ENCODE peak calls at places on chromosomes 16 and 17, in nine cellular contexts. One of them, this sample, is unnamed.

GRCh38 chr17:63983326-63983725 is 10.6 kb upstream of the SCN4A start:
- DNase-seq in NCI-H1930: no peak
- DNase-seq in mucosa of descending colon: no peak
- DNase-seq in activated CD4-positive, alpha-beta T cell treated with anti-CD3 and anti-CD28 coated beads, Interleukin-2, amount 50 U/mL, for 4 hours: no peak
- DNase-seq in uterus: no peak
- DNase-seq in endothelial cell: no peak
- DNase-seq in mucosa of gallbladder: no peak
- DNase-seq in activated CD8-positive, alpha-beta memory T cell treated with anti-CD3 and anti-CD28 coated beads for 1 hour: no peak
- DNase-seq in choroid plexus epithelial cell: no peak
- DNase-seq in this sample: no peak

GRCh38 chr16:7835032-7835431 is 502.4 kb downstream of the RBFOX1 start:
- DNase-seq in NCI-H1930: no peak
- DNase-seq in mucosa of descending colon: no peak
- DNase-seq in activated CD4-positive, alpha-beta T cell treated with anti-CD3 and anti-CD28 coated beads, Interleukin-2, amount 50 U/mL, for 4 hours: no peak
- DNase-seq in uterus: no peak
- DNase-seq in endothelial cell: no peak
- DNase-seq in mucosa of gallbladder: no peak
- DNase-seq in activated CD8-positive, alpha-beta memory T cell treated with anti-CD3 and anti-CD28 coated beads for 1 hour: no peak
- DNase-seq in choroid plexus epithelial cell: no peak
- DNase-seq in this sample: no peak

GRCh38 chr17:1158879-1159278 is 20.9 kb downstream of the ABR start:
- DNase-seq in NCI-H1930: no peak
- DNase-seq in mucosa of descending colon: no peak
- DNase-seq in activated CD4-positive, alpha-beta T cell treated with anti-CD3 and anti-CD28 coated beads, Interleukin-2, amount 50 U/mL, for 4 hours: no peak
- DNase-seq in uterus: no peak
- DNase-seq in endothelial cell: no peak
- DNase-seq in mucosa of gallbladder: no peak
- DNase-seq in activated CD8-positive, alpha-beta memory T cell treated with anti-CD3 and anti-CD28 coated beads for 1 hour: no peak
- DNase-seq in choroid plexus epithelial cell: peak
- DNase-seq in this sample: no peak

GRCh38 chr16:270381-271255 is 5.1 kb downstream of the RGS11 start:
- DNase-seq in NCI-H1930: no peak
- DNase-seq in mucosa of descending colon: no peak
- DNase-seq in activated CD4-positive, alpha-beta T cell treated with anti-CD3 and anti-CD28 coated beads, Interleukin-2, amount 50 U/mL, for 4 hours: no peak
- DNase-seq in uterus: no peak
- DNase-seq in endothelial cell: no peak
- DNase-seq in mucosa of gallbladder: no peak
- DNase-seq in activated CD8-positive, alpha-beta memory T cell treated with anti-CD3 and anti-CD28 coated beads for 1 hour: no peak
- DNase-seq in choroid plexus epithelial cell: no peak
- DNase-seq in this sample: no peak

GRCh38 chr16:12425134-12425941 is 378.3 kb downstream of the CPPED1 start:
- DNase-seq in NCI-H1930: no peak
- DNase-seq in mucosa of descending colon: no peak
- DNase-seq in activated CD4-positive, alpha-beta T cell treated with anti-CD3 and anti-CD28 coated beads, Interleukin-2, amount 50 U/mL, for 4 hours: no peak
- DNase-seq in uterus: no peak
- DNase-seq in endothelial cell: no peak
- DNase-seq in mucosa of gallbladder: no peak
- DNase-seq in activated CD8-positive, alpha-beta memory T cell treated with anti-CD3 and anti-CD28 coated beads for 1 hour: no peak
- DNase-seq in choroid plexus epithelial cell: no peak
- DNase-seq in this sample: no peak

GRCh38 chr17:310111-311010 is 42.2 kb downstream of the RPH3AL start:
- DNase-seq in NCI-H1930: no peak
- DNase-seq in mucosa of descending colon: no peak
- DNase-seq in activated CD4-positive, alpha-beta T cell treated with anti-CD3 and anti-CD28 coated beads, Interleukin-2, amount 50 U/mL, for 4 hours: no peak
- DNase-seq in uterus: no peak
- DNase-seq in endothelial cell: no peak
- DNase-seq in mucosa of gallbladder: no peak
- DNase-seq in activated CD8-positive, alpha-beta memory T cell treated with anti-CD3 and anti-CD28 coated beads for 1 hour: no peak
- DNase-seq in choroid plexus epithelial cell: no peak
- DNase-seq in this sample: no peak

GRCh38 chr17:69117855-69118758 is 23.6 kb downstream of the ABCA6 start:
- DNase-seq in NCI-H1930: no peak
- DNase-seq in mucosa of descending colon: no peak
- DNase-seq in activated CD4-positive, alpha-beta T cell treated with anti-CD3 and anti-CD28 coated beads, Interleukin-2, amount 50 U/mL, for 4 hours: no peak
- DNase-seq in uterus: no peak
- DNase-seq in endothelial cell: no peak
- DNase-seq in mucosa of gallbladder: no peak
- DNase-seq in activated CD8-positive, alpha-beta memory T cell treated with anti-CD3 and anti-CD28 coated beads for 1 hour: no peak
- DNase-seq in choroid plexus epithelial cell: no peak
- DNase-seq in this sample: no peak

GRCh38 chr16:15482068-15482747 is 47.8 kb downstream of the BMERB1 start:
- DNase-seq in NCI-H1930: no peak
- DNase-seq in mucosa of descending colon: peak
- DNase-seq in activated CD4-positive, alpha-beta T cell treated with anti-CD3 and anti-CD28 coated beads, Interleukin-2, amount 50 U/mL, for 4 hours: peak
- DNase-seq in uterus: peak
- DNase-seq in endothelial cell: peak
- DNase-seq in mucosa of gallbladder: peak
- DNase-seq in activated CD8-positive, alpha-beta memory T cell treated with anti-CD3 and anti-CD28 coated beads for 1 hour: no peak
- DNase-seq in choroid plexus epithelial cell: peak
- DNase-seq in this sample: peak

GRCh38 chr16:10683160-10683559 is 11.6 kb downstream of the TEKT5 start:
- DNase-seq in NCI-H1930: no peak
- DNase-seq in mucosa of descending colon: no peak
- DNase-seq in activated CD4-positive, alpha-beta T cell treated with anti-CD3 and anti-CD28 coated beads, Interleukin-2, amount 50 U/mL, for 4 hours: no peak
- DNase-seq in uterus: no peak
- DNase-seq in endothelial cell: no peak
- DNase-seq in mucosa of gallbladder: no peak
- DNase-seq in activated CD8-positive, alpha-beta memory T cell treated with anti-CD3 and anti-CD28 coated beads for 1 hour: no peak
- DNase-seq in choroid plexus epithelial cell: no peak
- DNase-seq in this sample: no peak

GRCh38 chr17:50184057-50184456 is 17.4 kb downstream of the COL1A1 start:
- DNase-seq in NCI-H1930: no peak
- DNase-seq in mucosa of descending colon: no peak
- DNase-seq in activated CD4-positive, alpha-beta T cell treated with anti-CD3 and anti-CD28 coated beads, Interleukin-2, amount 50 U/mL, for 4 hours: no peak
- DNase-seq in uterus: no peak
- DNase-seq in endothelial cell: no peak
- DNase-seq in mucosa of gallbladder: no peak
- DNase-seq in activated CD8-positive, alpha-beta memory T cell treated with anti-CD3 and anti-CD28 coated beads for 1 hour: no peak
- DNase-seq in choroid plexus epithelial cell: peak
- DNase-seq in this sample: no peak

GRCh38 chr16:8674413-8675022 is at the start of gene ABAT:
- DNase-seq in NCI-H1930: peak
- DNase-seq in mucosa of descending colon: peak
- DNase-seq in activated CD4-positive, alpha-beta T cell treated with anti-CD3 and anti-CD28 coated beads, Interleukin-2, amount 50 U/mL, for 4 hours: peak
- DNase-seq in uterus: peak
- DNase-seq in endothelial cell: peak
- DNase-seq in mucosa of gallbladder: peak
- DNase-seq in activated CD8-positive, alpha-beta memory T cell treated with anti-CD3 and anti-CD28 coated beads for 1 hour: peak
- DNase-seq in choroid plexus epithelial cell: peak
- DNase-seq in this sample: peak

This sample was measured in HCT116.